ENCODE peak calls at places on chromosomes 12 and 14, in seven cellular contexts. U, Q, E, B, Z, X and S are unnamed samples.

GRCh38 chr12:65568517-65568916 is 255.8 kb upstream of the HMGA2 start:
- DNase-seq in U (no peak), Q (no peak), E (no peak), B (no peak), Z (no peak), X (no peak), S (no peak)

GRCh38 chr12:92571844-92572543 is 130.8 kb upstream of the PLEKHG7 start:
- DNase-seq in U (no peak), Q (no peak), E (no peak), B (no peak), Z (no peak), X (no peak), S (no peak)

GRCh38 chr12:65067383-65067782 is 53.7 kb downstream of the WIF1 start:
- DNase-seq in U (no peak), Q (no peak), E (no peak), B (no peak), Z (no peak), X (no peak), S (no peak)

GRCh38 chr12:46998811-46999368 is 80.5 kb upstream of the PCED1B start:
- DNase-seq in U (no peak), Q (no peak), E (no peak), B (no peak), Z (no peak), X (no peak), S (no peak)

GRCh38 chr12:100248886-100249285 is 18.0 kb downstream of the DEPDC4 start:
- DNase-seq in U (no peak), Q (no peak), E (no peak), B (no peak), Z (no peak), X (no peak), S (no peak)

GRCh38 chr12:90023207-90023870 is 314.7 kb upstream of the ATP2B1 start:
- DNase-seq in U (no peak), Q (no peak), E (no peak), B (no peak), Z (no peak), X (no peak), S (no peak)

GRCh38 chr14:32012571-32012970 is 64.5 kb upstream of the ARHGAP5 start:
- DNase-seq in U (no peak), Q (no peak), E (no peak), B (no peak), Z (no peak), X (no peak), S (no peak)

GRCh38 chr14:59301354-59301753 is 112.9 kb downstream of the DAAM1 start:
- DNase-seq in U (peak), Q (peak), E (no peak), B (peak), Z (no peak), X (no peak), S (peak)